ENCODE peak calls at places on chromosome 19, in seven cellular contexts. Z, G, R, A, C, V and T are unnamed samples.
A peak's percentile ranks its signal among the peaks of the same experiment; 100 is the strongest.

GRCh38 chr19:7202888-7203287 is 91.3 kb downstream of the INSR start:
- DNase-seq in Z (no peak), G (no peak), R (no peak), A (no peak), C (no peak), V (no peak), T (no peak)

GRCh38 chr19:1440418-1440801 is 2.2 kb downstream of the RPS15 start:
- DNase-seq in Z (no peak), G (no peak), R (no peak), A (no peak), C (no peak), V (no peak), T (no peak)

GRCh38 chr19:6677924-6678689 is 8.1 kb upstream of the TNFSF14 start:
- DNase-seq in Z (no peak), G (no peak), R (no peak), A (no peak), C (no peak), V (peak; percentile 20), T (no peak)

GRCh38 chr19:46416077-46416709 is 2.8 kb upstream of the CCDC8 start:
- DNase-seq in Z (peak; percentile 88), G (peak; percentile 76), R (peak; percentile 52), A (peak; percentile 94), C (peak; percentile 63), V (peak; percentile 86), T (peak; percentile 75)

GRCh38 chr19:39372047-39372802 is 18.7 kb downstream of the PAF1 start:
- DNase-seq in Z (peak; percentile 74), G (peak; percentile 91), R (peak; percentile 85), A (peak; percentile 94), C (no peak), V (peak; percentile 96), T (peak; percentile 57)

GRCh38 chr19:2607712-2608601 is 94.5 kb downstream of the GNG7 start:
- DNase-seq in Z (no peak), G (no peak), R (no peak), A (no peak), C (no peak), V (no peak), T (no peak)

GRCh38 chr19:45643927-45644771 is 5.0 kb upstream of the EML2 start:
- DNase-seq in Z (no peak), G (no peak), R (no peak), A (no peak), C (no peak), V (no peak), T (no peak)

GRCh38 chr19:54189020-54189667 is at the start of gene MBOAT7:
- DNase-seq in Z (no peak), G (no peak), R (no peak), A (no peak), C (no peak), V (no peak), T (no peak)

GRCh38 chr19:6739390-6739883 is at the start of gene TRIP10:
- DNase-seq in Z (peak; percentile 82), G (peak; percentile 30), R (no peak), A (peak; percentile 79), C (no peak), V (peak; percentile 90), T (no peak)

GRCh38 chr19:35471946-35472345 is 18.3 kb downstream of the KRTDAP start:
- DNase-seq in Z (no peak), G (no peak), R (no peak), A (no peak), C (no peak), V (no peak), T (no peak)

GRCh38 chr19:30879225-30879624 is 470.0 kb downstream of the TSHZ3 start:
- DNase-seq in Z (no peak), G (no peak), R (no peak), A (no peak), C (no peak), V (no peak), T (no peak)

GRCh38 chr19:2587001-2587719 is 111.2 kb downstream of the GADD45B start:
- DNase-seq in Z (peak; percentile 57), G (no peak), R (no peak), A (peak; percentile 39), C (no peak), V (no peak), T (no peak)

GRCh38 chr19:33391631-33392249 is 18.2 kb downstream of the CEBPG start:
- DNase-seq in Z (no peak), G (no peak), R (no peak), A (no peak), C (no peak), V (no peak), T (no peak)

GRCh38 chr19:44767295-44768180 is 10.2 kb upstream of the CBLC start:
- DNase-seq in Z (no peak), G (no peak), R (no peak), A (no peak), C (no peak), V (no peak), T (no peak)

GRCh38 chr19:44585371-44586141 is 27.8 kb upstream of the IGSF23 start:
- DNase-seq in Z (peak; percentile 21), G (peak; percentile 61), R (no peak), A (peak; percentile 39), C (no peak), V (peak; percentile 78), T (no peak)

GRCh38 chr19:38032151-38032550 is 125.1 kb downstream of the SIPA1L3 start:
- DNase-seq in Z (no peak), G (no peak), R (no peak), A (peak; percentile 66), C (no peak), V (peak; percentile 30), T (no peak)

GRCh38 chr19:7645656-7646425 is 8.9 kb downstream of the STXBP2 start:
- DNase-seq in Z (no peak), G (no peak), R (no peak), A (no peak), C (no peak), V (no peak), T (no peak)

GRCh38 chr19:4547303-4548237 is 7.7 kb upstream of the LRG1 start:
- DNase-seq in Z (peak; percentile 41), G (no peak), R (no peak), A (no peak), C (no peak), V (peak; percentile 23), T (no peak)

GRCh38 chr19:4034048-4035017 is 26.8 kb downstream of the PIAS4 start:
- DNase-seq in Z (no peak), G (no peak), R (no peak), A (no peak), C (no peak), V (no peak), T (no peak)

GRCh38 chr19:39199025-39199424 is 2.3 kb downstream of the NCCRP1 start:
- DNase-seq in Z (peak; percentile 64), G (peak; percentile 29), R (no peak), A (peak; percentile 17), C (peak; percentile 65), V (peak; percentile 79), T (no peak)

GRCh38 chr19:53892981-53893325 is 11.0 kb downstream of the PRKCG start:
- DNase-seq in Z (no peak), G (no peak), R (no peak), A (no peak), C (no peak), V (no peak), T (no peak)

GRCh38 chr19:22545751-22546150 is 88.4 kb upstream of the ZNF492 start:
- DNase-seq in Z (peak; percentile 24), G (no peak), R (peak; percentile 0), A (no peak), C (no peak), V (peak; percentile 26), T (no peak)

GRCh38 chr19:46284635-46285034 is 12.2 kb upstream of the HIF3A start:
- DNase-seq in Z (no peak), G (no peak), R (no peak), A (no peak), C (no peak), V (no peak), T (no peak)

GRCh38 chr19:47511128-47511517 is 3.7 kb downstream of the NAPA start:
- DNase-seq in Z (no peak), G (no peak), R (no peak), A (no peak), C (no peak), V (peak; percentile 10), T (no peak)